ENCODE peak calls at places on chromosomes 6 and 20, in seven cellular contexts. S is heart left ventricle, V is transverse colon, F is IMR-90, T is left ventricle myocardium inferior, N is thoracic aorta, P is AG10803. C is an unnamed sample.

GRCh38 chr6:132053523-132053922 is 102.4 kb upstream of the CCN2 start:
- DNase-seq in S (no peak), V (no peak), F (peak; percentile 91), T (no peak), N (no peak), P (peak; percentile 69), C (no peak)

GRCh38 chr6:143569035-143569434 is 57.5 kb upstream of the FUCA2 start:
- DNase-seq in S (no peak), V (no peak), F (peak; percentile 53), T (no peak), N (no peak), P (peak; percentile 92), C (no peak)

GRCh38 chr20:32798046-32798985 is 21.4 kb upstream of the MAPRE1 start:
- DNase-seq in S (no peak), V (no peak), F (no peak), T (no peak), N (no peak), P (no peak), C (no peak)

GRCh38 chr6:163897669-163898068 is 483.2 kb downstream of the QKI start:
- DNase-seq in S (no peak), V (no peak), F (no peak), T (no peak), N (no peak), P (no peak), C (no peak)

GRCh38 chr6:117992856-117993255 is 85.8 kb downstream of the SLC35F1 start:
- DNase-seq in S (no peak), V (no peak), F (no peak), T (no peak), N (no peak), P (no peak), C (no peak)

GRCh38 chr20:48017504-48017903 is 232.2 kb upstream of the SULF2 start:
- DNase-seq in S (no peak), V (no peak), F (no peak), T (no peak), N (no peak), P (peak; percentile 69), C (no peak)

GRCh38 chr6:69796081-69796626 is 656 bp downstream of the LMBRD1 start:
- DNase-seq in S (no peak), V (peak; percentile 67), F (peak; percentile 45), T (no peak), N (no peak), P (peak; percentile 9), C (peak; percentile 90)

GRCh38 chr6:117414770-117415169 is 11.0 kb downstream of the ROS1 start:
- DNase-seq in S (no peak), V (no peak), F (no peak), T (no peak), N (no peak), P (peak; percentile 53), C (no peak)

GRCh38 chr20:36063916-36064660 is 90.5 kb upstream of the EPB41L1 start:
- DNase-seq in S (no peak), V (no peak), F (no peak), T (no peak), N (no peak), P (no peak), C (no peak)

GRCh38 chr6:28353981-28354676 is 4.4 kb downstream of the ZKSCAN3 start:
- DNase-seq in S (peak; percentile 67), V (peak; percentile 82), F (peak; percentile 33), T (peak; percentile 30), N (no peak), P (peak; percentile 27), C (peak; percentile 89)

GRCh38 chr6:91087864-91088263 is 501.0 kb upstream of the MAP3K7 start:
- DNase-seq in S (no peak), V (no peak), F (no peak), T (no peak), N (no peak), P (no peak), C (peak; percentile 1)

GRCh38 chr6:129592516-129593232 is 117.3 kb downstream of the ARHGAP18 start:
- DNase-seq in S (no peak), V (no peak), F (no peak), T (no peak), N (no peak), P (no peak), C (peak; percentile 69)

GRCh38 chr20:62233684-62234083 is 4.6 kb upstream of the OSBPL2 start:
- DNase-seq in S (no peak), V (no peak), F (no peak), T (no peak), N (no peak), P (no peak), C (no peak)

GRCh38 chr20:62234346-62234745 is 4.0 kb upstream of the OSBPL2 start:
- DNase-seq in S (no peak), V (peak; percentile 34), F (no peak), T (peak; percentile 55), N (no peak), P (no peak), C (no peak)

GRCh38 chr20:62231292-62231691 is 7.0 kb upstream of the OSBPL2 start:
- DNase-seq in S (no peak), V (no peak), F (no peak), T (no peak), N (no peak), P (no peak), C (no peak)

GRCh38 chr20:62232194-62232593 is 6.1 kb upstream of the OSBPL2 start:
- DNase-seq in S (no peak), V (no peak), F (no peak), T (no peak), N (no peak), P (no peak), C (peak; percentile 75)

DNA sequence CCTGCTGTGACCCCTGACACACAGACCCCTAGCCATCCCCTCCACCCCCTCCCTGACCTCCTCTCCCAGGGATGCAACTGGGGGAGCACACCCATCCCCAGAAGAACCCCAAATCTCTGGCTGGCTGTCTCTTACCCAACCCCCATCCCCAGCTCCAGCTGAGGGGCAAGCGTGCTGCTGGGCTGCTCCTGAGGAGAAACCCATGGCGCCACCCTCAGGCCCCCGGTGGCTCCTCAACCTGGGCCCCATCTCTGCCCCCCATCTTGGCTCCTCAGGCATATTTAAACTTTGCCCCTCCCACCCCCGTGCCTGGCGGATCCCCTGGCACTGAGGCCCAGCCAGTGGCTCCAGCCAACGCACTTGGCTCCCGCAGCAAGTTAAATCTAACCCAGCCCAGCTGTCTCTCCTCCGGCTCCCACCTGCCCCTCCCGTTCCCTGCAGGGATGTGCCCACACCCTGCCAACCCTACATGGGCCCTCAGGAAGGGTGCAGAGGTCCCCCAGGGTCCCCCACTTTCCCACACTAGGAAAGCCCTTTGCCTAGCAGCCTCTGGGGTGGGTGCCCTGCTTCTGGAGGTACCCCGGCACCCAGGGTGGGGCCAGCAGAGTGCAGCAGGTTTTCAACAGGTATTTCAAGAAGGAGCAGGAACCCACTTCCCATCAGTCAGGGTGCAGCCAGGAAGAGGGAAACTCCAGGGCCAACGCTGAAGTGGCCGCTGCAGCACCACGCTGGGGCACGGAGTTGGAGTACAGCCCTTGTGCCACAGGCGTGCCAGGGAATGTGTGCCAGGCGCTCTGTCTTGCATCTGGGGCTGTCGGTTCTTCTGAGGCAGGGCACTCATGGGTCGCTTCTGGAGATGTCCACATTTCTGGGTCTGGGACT is 5.3 kb upstream of the OSBPL2 start:
- DNase-seq in S (no peak), V (no peak), F (no peak), T (peak; percentile 53), N (no peak), P (no peak), C (peak; percentile 35)
- TF ChIP-seq CTCF in S (no peak), V (no peak), F (no peak), T (no peak), N (no peak), P (no peak), C (no peak)

GRCh38 chr20:40471261-40471629 is 217.8 kb downstream of the MAFB start:
- DNase-seq in S (no peak), V (peak; percentile 22), F (no peak), T (no peak), N (no peak), P (no peak), C (peak; percentile 58)

GRCh38 chr20:40468759-40469158 is 220.3 kb downstream of the MAFB start:
- DNase-seq in S (no peak), V (no peak), F (no peak), T (no peak), N (no peak), P (no peak), C (no peak)

GRCh38 chr20:40467703-40468411 is 221.2 kb downstream of the MAFB start:
- DNase-seq in S (no peak), V (no peak), F (no peak), T (no peak), N (no peak), P (no peak), C (no peak)

GRCh38 chr20:40472905-40473304 is 216.1 kb downstream of the MAFB start:
- DNase-seq in S (no peak), V (no peak), F (no peak), T (no peak), N (no peak), P (no peak), C (peak; percentile 58)

GRCh38 chr20:40470313-40471260 is 218.4 kb downstream of the MAFB start:
- DNase-seq in S (peak; percentile 65), V (no peak), F (no peak), T (peak; percentile 30), N (no peak), P (no peak), C (no peak)
- H3K4me3 ChIP-seq in S (no peak overlapping the region), V (no peak overlapping the region), F (no peak overlapping the region), T (no peak overlapping the region), N (no peak overlapping the region), P (no peak overlapping the region), C (no peak overlapping the region)

DNA sequence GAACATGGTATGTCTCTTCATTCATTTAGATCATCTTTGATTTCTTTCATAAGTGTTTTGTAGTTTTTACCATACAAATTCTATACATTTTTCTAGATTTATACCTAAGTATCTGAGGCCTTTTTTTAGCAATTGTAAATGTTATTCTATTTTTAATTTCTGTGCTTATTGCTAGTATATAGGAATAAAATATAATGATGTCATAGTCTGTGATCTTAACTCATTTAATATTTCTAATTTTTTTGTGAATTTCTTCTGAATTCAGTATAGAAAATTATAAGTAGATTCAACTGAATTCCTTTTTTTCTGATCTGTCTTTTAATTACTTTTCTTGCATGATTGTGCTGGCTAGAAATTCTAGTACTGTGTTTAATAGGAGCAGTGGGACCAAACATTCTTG is 520.6 kb downstream of the NKAIN2 start:
- DNase-seq in S (no peak), V (no peak), F (no peak), T (no peak), N (no peak), P (no peak), C (no peak)
- TF ChIP-seq CTCF in S (no peak), V (no peak), F (no peak), T (no peak), N (no peak), P (no peak), C (no peak)

GRCh38 chr6:135118142-135118730 is 62.9 kb upstream of the MYB start:
- DNase-seq in S (no peak), V (no peak), F (no peak), T (no peak), N (no peak), P (no peak), C (no peak)

GRCh38 chr6:135115411-135116293 is 61.0 kb upstream of the HBS1L start:
- DNase-seq in S (no peak), V (no peak), F (no peak), T (no peak), N (no peak), P (no peak), C (no peak)

GRCh38 chr6:135117413-135117968 is 62.9 kb upstream of the HBS1L start:
- DNase-seq in S (no peak), V (no peak), F (no peak), T (no peak), N (no peak), P (no peak), C (no peak)

GRCh38 chr6:135114355-135115145 is 59.9 kb upstream of the HBS1L start:
- DNase-seq in S (no peak), V (no peak), F (no peak), T (no peak), N (no peak), P (no peak), C (no peak)

GRCh38 chr6:135116566-135116965 is 61.9 kb upstream of the HBS1L start:
- DNase-seq in S (no peak), V (no peak), F (no peak), T (no peak), N (no peak), P (no peak), C (no peak)
- H3K4me3 ChIP-seq in S (no peak overlapping the region), V (no peak overlapping the region), F (no peak overlapping the region), T (no peak overlapping the region), N (no peak overlapping the region), P (no peak overlapping the region), C (no peak overlapping the region)